ENCODE peak calls at places on chromosome 10, in five cellular contexts. One of them, this sample, is unnamed.

GRCh38 chr10:127207081-127207480 is 10.7 kb upstream of the INSYN2A start:
- DNase-seq in T follicular helper cell: no peak
- DNase-seq in activated CD4-positive, CD25-positive, alpha-beta regulatory T cell treated with anti-CD3 and anti-CD28 coated beads, Interleukin-2, amount 50 U/mL, for 72 hours: no peak
- DNase-seq in T1000: no peak
- DNase-seq in left cardiac atrium: no peak
- DNase-seq in this sample: no peak

GRCh38 chr10:61942997-61943457 is 41.5 kb downstream of the ARID5B start:
- DNase-seq in T follicular helper cell: no peak
- DNase-seq in activated CD4-positive, CD25-positive, alpha-beta regulatory T cell treated with anti-CD3 and anti-CD28 coated beads, Interleukin-2, amount 50 U/mL, for 72 hours: no peak
- DNase-seq in T1000: no peak
- DNase-seq in left cardiac atrium: no peak
- DNase-seq in this sample: no peak

GRCh38 chr10:3107426-3107961 is 40.1 kb downstream of the PFKP start:
- DNase-seq in T follicular helper cell: no peak
- DNase-seq in activated CD4-positive, CD25-positive, alpha-beta regulatory T cell treated with anti-CD3 and anti-CD28 coated beads, Interleukin-2, amount 50 U/mL, for 72 hours: no peak
- DNase-seq in T1000: peak; percentile 75
- DNase-seq in left cardiac atrium: peak; percentile 84
- DNase-seq in this sample: peak; percentile 82

GRCh38 chr10:36574212-36574611 is 551.2 kb upstream of the ANKRD30A start:
- DNase-seq in T follicular helper cell: no peak
- DNase-seq in activated CD4-positive, CD25-positive, alpha-beta regulatory T cell treated with anti-CD3 and anti-CD28 coated beads, Interleukin-2, amount 50 U/mL, for 72 hours: no peak
- DNase-seq in T1000: no peak
- DNase-seq in left cardiac atrium: no peak
- DNase-seq in this sample: no peak

GRCh38 chr10:26486304-26486703 is 48.2 kb downstream of the APBB1IP start:
- DNase-seq in T follicular helper cell: no peak
- DNase-seq in activated CD4-positive, CD25-positive, alpha-beta regulatory T cell treated with anti-CD3 and anti-CD28 coated beads, Interleukin-2, amount 50 U/mL, for 72 hours: no peak
- DNase-seq in T1000: peak; percentile 88
- DNase-seq in left cardiac atrium: no peak
- DNase-seq in this sample: peak; percentile 54

GRCh38 chr10:42989481-42989921 is 87.4 kb upstream of the RET start:
- DNase-seq in T follicular helper cell: no peak
- DNase-seq in activated CD4-positive, CD25-positive, alpha-beta regulatory T cell treated with anti-CD3 and anti-CD28 coated beads, Interleukin-2, amount 50 U/mL, for 72 hours: no peak
- DNase-seq in T1000: no peak
- DNase-seq in left cardiac atrium: no peak
- DNase-seq in this sample: no peak

GRCh38 chr10:31947144-31947926 is 18.7 kb upstream of the ARHGAP12 start:
- DNase-seq in T follicular helper cell: no peak
- DNase-seq in activated CD4-positive, CD25-positive, alpha-beta regulatory T cell treated with anti-CD3 and anti-CD28 coated beads, Interleukin-2, amount 50 U/mL, for 72 hours: no peak
- DNase-seq in T1000: peak; percentile 34
- DNase-seq in left cardiac atrium: no peak
- DNase-seq in this sample: no peak

GRCh38 chr10:101062231-101063161 is 707 bp downstream of the KAZALD1 start:
- DNase-seq in T follicular helper cell: no peak
- DNase-seq in activated CD4-positive, CD25-positive, alpha-beta regulatory T cell treated with anti-CD3 and anti-CD28 coated beads, Interleukin-2, amount 50 U/mL, for 72 hours: peak; percentile 55
- DNase-seq in T1000: no peak
- DNase-seq in left cardiac atrium: peak; percentile 66
- DNase-seq in this sample: no peak

GRCh38 chr10:102935510-102935909 is 17.4 kb downstream of the CNNM2 start:
- DNase-seq in T follicular helper cell: no peak
- DNase-seq in activated CD4-positive, CD25-positive, alpha-beta regulatory T cell treated with anti-CD3 and anti-CD28 coated beads, Interleukin-2, amount 50 U/mL, for 72 hours: no peak
- DNase-seq in T1000: no peak
- DNase-seq in left cardiac atrium: no peak
- DNase-seq in this sample: no peak

This sample was measured in HS-27A.